ENCODE peak calls at places on chromosome 1, in eight cellular contexts. X is MM.1S; P is EL; H is stimulated activated CD4-positive, alpha-beta T cell treated with anti-CD3 and anti-CD28 coated beads, Interleukin-2, amount 100 ng/mL, for 4 hours; S is GDM1; G is GM23338; F is NCI-H345; W is activated T-helper 1 cell treated with anti-CD3 and anti-CD28 coated beads, Interleukin-12 subunit alpha, Interleukin-12 subunit beta, Interleukin-2, Interleukin-4 antibody, amounts not matched to agents 30 ng/mL and 10 ng/mL and 1 ng/mL, durations not matched to agents 14 hours and 24 hours and 36 hours. Q is an unnamed sample.

GRCh38 chr1:47785561-47786271 is 211.5 kb downstream of the TRABD2B start:
- DNase-seq in W (no peak), H (no peak), P (no peak), S (no peak), G (peak; percentile 60), X (no peak), F (no peak), Q (peak; percentile 39)

GRCh38 chr1:29447368-29447767 is 211.0 kb downstream of the PTPRU start:
- DNase-seq in G (no peak), W (no peak), X (no peak), H (no peak), F (no peak), S (no peak), P (no peak), Q (no peak)

GRCh38 chr1:6538958-6539357 is 15.4 kb downstream of the NOL9 start:
- DNase-seq in G (no peak), P (peak; percentile 67), F (no peak), X (no peak), W (no peak), S (no peak), H (no peak), Q (no peak)

GRCh38 chr1:173258484-173259264 is 51.5 kb upstream of the TNFSF4 start:
- DNase-seq in H (no peak), W (no peak), X (no peak), F (no peak), S (no peak), P (peak; percentile 89), G (peak; percentile 4), Q (no peak)

GRCh38 chr1:16966282-16966681 is 14.1 kb downstream of the MFAP2 start:
- DNase-seq in F (no peak), S (no peak), G (no peak), X (no peak), P (no peak), H (no peak), W (no peak), Q (no peak)

GRCh38 chr1:89953072-89953626 is 41.8 kb upstream of the ZNF326 start:
- DNase-seq in P (peak; percentile 98), S (no peak), X (peak; percentile 51), H (no peak), F (no peak), W (no peak), G (peak; percentile 70), Q (no peak)

GRCh38 chr1:44631333-44631646 is 43.0 kb downstream of the TMEM53 start:
- DNase-seq in H (no peak), P (no peak), S (no peak), W (no peak), F (no peak), X (no peak), G (no peak), Q (no peak)

GRCh38 chr1:200099040-200099439 is 71.5 kb downstream of the NR5A2 start:
- DNase-seq in G (no peak), S (no peak), P (no peak), F (no peak), H (no peak), X (no peak), W (no peak), Q (no peak)

GRCh38 chr1:62746086-62746808 is 37.7 kb upstream of the ATG4C start:
- DNase-seq in P (peak; percentile 64), G (peak; percentile 65), F (peak; percentile 41), H (no peak), W (no peak), X (peak; percentile 62), S (no peak), Q (no peak)